ENCODE peak calls at places on chromosome 13, in ten cellular contexts. One of them, this sample, is unnamed.
A peak's percentile ranks its signal among the peaks of the same experiment; 100 is the strongest.

GRCh38 chr13:24617394-24618218 is 62.6 kb upstream of the ATP12A start:
- DNase-seq in spleen: no peak
- DNase-seq in transverse colon: no peak
- DNase-seq in fibroblast of lung: no peak
- DNase-seq in thoracic aorta: no peak
- DNase-seq in colonic mucosa: no peak
- DNase-seq in PC-3: no peak
- DNase-seq in lung: no peak
- DNase-seq in neural progenitor cell: no peak
- DNase-seq in testis: no peak
- DNase-seq in this sample: no peak

GRCh38 chr13:21673592-21674270 is 2.9 kb downstream of the FGF9 start:
- DNase-seq in spleen: peak; percentile 86
- DNase-seq in transverse colon: peak; percentile 60
- DNase-seq in fibroblast of lung: peak; percentile 41
- DNase-seq in thoracic aorta: no peak
- DNase-seq in colonic mucosa: peak; percentile 56
- DNase-seq in PC-3: peak; percentile 42
- DNase-seq in lung: no peak
- DNase-seq in neural progenitor cell: peak; percentile 87
- DNase-seq in testis: peak; percentile 62
- DNase-seq in this sample: peak; percentile 32

GRCh38 chr13:99782669-99783068 is 188.9 kb downstream of the ZIC5 start:
- DNase-seq in spleen: no peak
- DNase-seq in transverse colon: no peak
- DNase-seq in fibroblast of lung: no peak
- DNase-seq in thoracic aorta: no peak
- DNase-seq in colonic mucosa: no peak
- DNase-seq in PC-3: no peak
- DNase-seq in lung: no peak
- DNase-seq in neural progenitor cell: no peak
- DNase-seq in testis: no peak
- DNase-seq in this sample: no peak

GRCh38 chr13:26007774-26008173 is 44.0 kb downstream of the SHISA2 start:
- DNase-seq in spleen: no peak
- DNase-seq in transverse colon: no peak
- DNase-seq in fibroblast of lung: no peak
- DNase-seq in thoracic aorta: no peak
- DNase-seq in colonic mucosa: no peak
- DNase-seq in PC-3: peak; percentile 25
- DNase-seq in lung: no peak
- DNase-seq in neural progenitor cell: no peak
- DNase-seq in testis: no peak
- DNase-seq in this sample: no peak

GRCh38 chr13:34617684-34618083 is 324.4 kb upstream of the NBEA start:
- DNase-seq in spleen: no peak
- DNase-seq in transverse colon: no peak
- DNase-seq in fibroblast of lung: peak; percentile 32
- DNase-seq in thoracic aorta: no peak
- DNase-seq in colonic mucosa: no peak
- DNase-seq in PC-3: peak; percentile 8
- DNase-seq in lung: no peak
- DNase-seq in neural progenitor cell: no peak
- DNase-seq in testis: no peak
- DNase-seq in this sample: no peak

GRCh38 chr13:32315255-32316029 is at the start of the genes BRCA2 and ZAR1L:
- DNase-seq in spleen: peak; percentile 98
- DNase-seq in transverse colon: peak; percentile 91
- DNase-seq in fibroblast of lung: peak; percentile 91
- DNase-seq in thoracic aorta: peak; percentile 67
- DNase-seq in colonic mucosa: peak; percentile 87
- DNase-seq in PC-3: peak; percentile 81
- DNase-seq in lung: peak; percentile 86
- DNase-seq in neural progenitor cell: peak; percentile 89
- DNase-seq in testis: peak; percentile 95
- DNase-seq in this sample: peak; percentile 91

GRCh38 chr13:27728271-27728670 is 64.0 kb upstream of the GSX1 start:
- DNase-seq in spleen: no peak
- DNase-seq in transverse colon: no peak
- DNase-seq in fibroblast of lung: no peak
- DNase-seq in thoracic aorta: no peak
- DNase-seq in colonic mucosa: no peak
- DNase-seq in PC-3: peak; percentile 5
- DNase-seq in lung: no peak
- DNase-seq in neural progenitor cell: peak; percentile 55
- DNase-seq in testis: no peak
- DNase-seq in this sample: no peak

GRCh38 chr13:97139704-97140103 is 82.4 kb upstream of the MBNL2 start:
- DNase-seq in spleen: no peak
- DNase-seq in transverse colon: no peak
- DNase-seq in fibroblast of lung: no peak
- DNase-seq in thoracic aorta: no peak
- DNase-seq in colonic mucosa: no peak
- DNase-seq in PC-3: no peak
- DNase-seq in lung: no peak
- DNase-seq in neural progenitor cell: no peak
- DNase-seq in testis: no peak
- DNase-seq in this sample: no peak

GRCh38 chr13:113094410-113094800 is 11.2 kb upstream of the F7 start:
- DNase-seq in spleen: peak; percentile 44
- DNase-seq in transverse colon: no peak
- DNase-seq in fibroblast of lung: no peak
- DNase-seq in thoracic aorta: no peak
- DNase-seq in colonic mucosa: no peak
- DNase-seq in PC-3: no peak
- DNase-seq in lung: no peak
- DNase-seq in neural progenitor cell: no peak
- DNase-seq in testis: no peak
- DNase-seq in this sample: no peak

GRCh38 chr13:113096745-113097305 is 8.8 kb upstream of the F7 start:
- DNase-seq in spleen: no peak
- DNase-seq in transverse colon: no peak
- DNase-seq in fibroblast of lung: no peak
- DNase-seq in thoracic aorta: no peak
- DNase-seq in colonic mucosa: no peak
- DNase-seq in PC-3: no peak
- DNase-seq in lung: no peak
- DNase-seq in neural progenitor cell: no peak
- DNase-seq in testis: no peak
- DNase-seq in this sample: no peak

GRCh38 chr13:113097651-113098050 is 7.9 kb upstream of the F7 start:
- DNase-seq in spleen: no peak
- DNase-seq in transverse colon: no peak
- DNase-seq in fibroblast of lung: no peak
- DNase-seq in thoracic aorta: no peak
- DNase-seq in colonic mucosa: no peak
- DNase-seq in PC-3: no peak
- DNase-seq in lung: no peak
- DNase-seq in neural progenitor cell: no peak
- DNase-seq in testis: no peak
- DNase-seq in this sample: no peak

GRCh38 chr13:113095146-113096051 is 10.2 kb upstream of the F7 start:
- DNase-seq in spleen: peak; percentile 66
- DNase-seq in transverse colon: no peak
- DNase-seq in fibroblast of lung: no peak
- DNase-seq in thoracic aorta: no peak
- DNase-seq in colonic mucosa: no peak
- DNase-seq in PC-3: no peak
- DNase-seq in lung: no peak
- DNase-seq in neural progenitor cell: no peak
- DNase-seq in testis: no peak
- DNase-seq in this sample: no peak

GRCh38 chr13:113096052-113096744 is 9.4 kb upstream of the F7 start:
- DNase-seq in spleen: no peak
- DNase-seq in transverse colon: no peak
- DNase-seq in fibroblast of lung: no peak
- DNase-seq in thoracic aorta: no peak
- DNase-seq in colonic mucosa: no peak
- DNase-seq in PC-3: no peak
- DNase-seq in lung: no peak
- DNase-seq in neural progenitor cell: no peak
- DNase-seq in testis: no peak
- DNase-seq in this sample: no peak
- H3K4me3 ChIP-seq in spleen: no peak overlapping the region
- H3K4me3 ChIP-seq in transverse colon: no peak overlapping the region
- H3K4me3 ChIP-seq in fibroblast of lung: no peak overlapping the region
- H3K4me3 ChIP-seq in thoracic aorta: no peak overlapping the region
- H3K4me3 ChIP-seq in colonic mucosa: no peak overlapping the region
- H3K4me3 ChIP-seq in PC-3: no peak overlapping the region
- H3K4me3 ChIP-seq in lung: no peak overlapping the region
- H3K4me3 ChIP-seq in neural progenitor cell: no peak overlapping the region
- H3K4me3 ChIP-seq in testis: peak overlapping the region; percentile 44
- H3K4me3 ChIP-seq in this sample: no peak overlapping the region

GRCh38 chr13:109764045-109764444 is 22.3 kb downstream of the IRS2 start:
- DNase-seq in spleen: no peak
- DNase-seq in transverse colon: no peak
- DNase-seq in fibroblast of lung: no peak
- DNase-seq in thoracic aorta: no peak
- DNase-seq in colonic mucosa: no peak
- DNase-seq in PC-3: no peak
- DNase-seq in lung: no peak
- DNase-seq in neural progenitor cell: no peak
- DNase-seq in testis: no peak
- DNase-seq in this sample: no peak

GRCh38 chr13:109761695-109762094 is 24.7 kb downstream of the IRS2 start:
- DNase-seq in spleen: no peak
- DNase-seq in transverse colon: no peak
- DNase-seq in fibroblast of lung: no peak
- DNase-seq in thoracic aorta: no peak
- DNase-seq in colonic mucosa: no peak
- DNase-seq in PC-3: no peak
- DNase-seq in lung: no peak
- DNase-seq in neural progenitor cell: no peak
- DNase-seq in testis: no peak
- DNase-seq in this sample: no peak

GRCh38 chr13:109762791-109763190 is 23.6 kb downstream of the IRS2 start:
- DNase-seq in spleen: no peak
- DNase-seq in transverse colon: no peak
- DNase-seq in fibroblast of lung: no peak
- DNase-seq in thoracic aorta: no peak
- DNase-seq in colonic mucosa: no peak
- DNase-seq in PC-3: no peak
- DNase-seq in lung: no peak
- DNase-seq in neural progenitor cell: no peak
- DNase-seq in testis: no peak
- DNase-seq in this sample: no peak

GRCh38 chr13:109767023-109767422 is 19.4 kb downstream of the IRS2 start:
- DNase-seq in spleen: no peak
- DNase-seq in transverse colon: no peak
- DNase-seq in fibroblast of lung: no peak
- DNase-seq in thoracic aorta: no peak
- DNase-seq in colonic mucosa: no peak
- DNase-seq in PC-3: no peak
- DNase-seq in lung: no peak
- DNase-seq in neural progenitor cell: no peak
- DNase-seq in testis: no peak
- DNase-seq in this sample: no peak

DNA sequence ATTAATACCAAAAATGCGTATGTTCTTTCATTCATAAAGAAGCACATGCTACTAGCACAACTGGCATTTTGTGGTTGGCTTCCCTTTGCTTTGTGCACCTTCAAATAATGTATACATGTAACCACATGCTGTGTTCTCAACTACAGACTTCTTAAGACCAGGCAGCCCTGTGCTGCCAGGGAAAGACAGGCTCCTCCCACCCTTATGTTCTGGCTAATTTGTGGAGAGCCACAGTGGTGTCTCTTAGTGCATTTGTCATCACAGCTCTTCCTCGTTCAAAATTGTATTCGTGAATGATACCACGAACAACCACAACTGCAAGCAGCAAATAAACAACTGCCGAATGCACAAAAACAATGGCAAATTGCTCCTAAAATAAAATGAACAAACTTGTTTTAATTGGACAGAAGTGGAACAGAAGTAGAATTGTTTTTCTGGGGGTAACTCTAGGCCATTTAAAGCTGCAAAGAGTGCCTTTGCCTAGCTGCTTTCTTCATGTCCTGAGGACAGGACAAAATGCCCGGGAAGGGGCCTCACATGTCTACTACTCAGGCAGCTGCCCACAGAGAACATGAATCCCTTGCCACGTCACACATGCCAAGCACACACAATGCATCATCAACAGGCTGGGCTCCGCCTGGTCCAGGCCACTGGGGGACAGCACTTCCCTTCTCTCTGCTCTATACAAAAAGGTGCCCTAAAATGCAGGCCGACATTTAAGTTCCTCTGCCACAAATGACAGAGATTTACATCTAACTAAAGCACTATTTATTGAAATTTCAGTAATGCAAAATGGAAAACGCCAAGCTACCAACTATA is 21.7 kb downstream of the IRS2 start:
- DNase-seq in spleen: no peak
- DNase-seq in transverse colon: no peak
- DNase-seq in fibroblast of lung: peak; percentile 47
- DNase-seq in thoracic aorta: no peak
- DNase-seq in colonic mucosa: no peak
- DNase-seq in PC-3: no peak
- DNase-seq in lung: no peak
- DNase-seq in neural progenitor cell: peak; percentile 24
- DNase-seq in testis: no peak
- DNase-seq in this sample: no peak
- TF ChIP-seq CTCF in spleen: no peak
- TF ChIP-seq CTCF in transverse colon: no peak
- TF ChIP-seq CTCF in fibroblast of lung: peak; percentile 23
- TF ChIP-seq CTCF in thoracic aorta: no peak
- TF ChIP-seq CTCF in colonic mucosa: no peak
- TF ChIP-seq CTCF in PC-3: peak; percentile 15
- TF ChIP-seq CTCF in lung: no peak
- TF ChIP-seq CTCF in neural progenitor cell: peak; percentile 26
- TF ChIP-seq CTCF in testis: no peak
- TF ChIP-seq CTCF in this sample: peak; percentile 31

DNA sequence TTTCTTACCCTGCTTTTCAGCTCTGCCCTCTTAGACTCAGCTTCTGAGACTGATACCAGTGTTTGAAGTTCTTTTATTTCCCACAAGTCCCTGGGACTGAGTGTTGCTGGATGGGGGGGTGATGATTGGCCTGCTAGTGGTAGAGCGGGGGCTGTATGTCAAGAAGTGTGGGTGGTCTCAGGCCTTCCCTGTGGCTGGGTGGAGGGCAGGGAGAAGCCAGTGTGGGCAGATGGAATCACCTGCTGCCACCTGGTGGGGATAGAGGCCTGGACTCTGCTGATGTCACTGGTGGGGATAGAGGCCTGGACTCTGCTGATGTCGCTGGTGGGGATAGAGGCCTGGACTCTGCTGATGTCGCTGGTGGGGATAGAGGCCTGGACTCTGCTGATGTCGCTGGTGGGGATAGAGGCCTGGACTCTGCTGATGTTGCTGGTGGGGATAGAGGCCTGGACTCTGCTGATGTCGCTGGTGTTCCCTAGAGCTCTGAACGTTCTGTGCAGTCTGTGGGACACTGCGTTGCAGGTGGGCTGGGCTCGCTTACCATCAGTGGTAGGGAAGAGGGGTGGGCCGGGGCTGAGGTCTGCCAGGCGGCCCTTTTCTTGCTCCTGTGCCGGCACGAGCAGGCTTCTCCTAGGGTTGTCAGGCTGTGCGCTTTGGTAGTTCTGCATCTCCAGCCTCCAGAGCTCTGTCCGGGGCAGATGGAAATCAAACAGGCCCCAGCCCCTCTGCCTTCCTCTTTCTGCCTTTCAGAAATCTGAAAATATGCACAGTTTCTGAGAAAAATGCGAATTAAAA is 101.3 kb downstream of the ARHGEF7 start:
- DNase-seq in spleen: no peak
- DNase-seq in transverse colon: peak; percentile 38
- DNase-seq in fibroblast of lung: peak; percentile 46
- DNase-seq in thoracic aorta: no peak
- DNase-seq in colonic mucosa: peak; percentile 33
- DNase-seq in PC-3: peak; percentile 18
- DNase-seq in lung: no peak
- DNase-seq in neural progenitor cell: peak; percentile 76
- DNase-seq in testis: peak; percentile 70
- DNase-seq in this sample: peak; percentile 60
- H3K4me1 ChIP-seq in spleen: peaks cover 88% of the 10 kb centered on the region
- H3K4me1 ChIP-seq in transverse colon: peaks cover 29% of the 10 kb centered on the region
- H3K4me1 ChIP-seq in fibroblast of lung: peaks cover 10% of the 10 kb centered on the region
- H3K4me1 ChIP-seq in thoracic aorta: peaks cover 89% of the 10 kb centered on the region
- H3K4me1 ChIP-seq in colonic mucosa: no peaks in the 10 kb centered on the region
- H3K4me1 ChIP-seq in PC-3: no peaks in the 10 kb centered on the region
- H3K4me1 ChIP-seq in lung: peaks cover 17% of the 10 kb centered on the region
- H3K4me1 ChIP-seq in neural progenitor cell: peaks cover 36% of the 10 kb centered on the region
- H3K4me1 ChIP-seq in testis: peaks cover 38% of the 10 kb centered on the region
- H3K4me1 ChIP-seq in this sample: no peaks in the 10 kb centered on the region

DNA sequence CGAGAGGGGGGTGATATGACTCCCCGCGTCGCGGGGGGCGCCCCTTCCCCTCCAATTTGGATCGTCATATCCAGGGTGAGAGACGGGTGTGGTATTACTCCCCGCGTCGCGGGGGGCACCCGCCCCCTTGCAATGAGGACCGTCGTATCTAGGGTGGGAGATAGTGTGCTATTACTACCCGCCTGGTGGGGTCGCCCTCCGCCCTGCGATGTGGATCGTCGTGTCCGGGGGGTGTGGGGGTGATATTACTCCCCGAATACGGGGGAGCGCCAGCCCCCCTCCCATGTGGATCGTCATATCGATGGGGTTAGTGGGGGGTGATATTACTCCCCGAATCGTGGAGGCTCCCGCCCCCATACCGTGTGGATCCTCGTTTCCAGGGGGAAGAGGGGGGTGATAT is 29.2 kb upstream of the RGCC start:
- DNase-seq in spleen: peak; percentile 69
- DNase-seq in transverse colon: no peak
- DNase-seq in fibroblast of lung: no peak
- DNase-seq in thoracic aorta: no peak
- DNase-seq in colonic mucosa: peak; percentile 20
- DNase-seq in PC-3: no peak
- DNase-seq in lung: no peak
- DNase-seq in neural progenitor cell: peak; percentile 53
- DNase-seq in testis: no peak
- DNase-seq in this sample: no peak
- H3K4me3 ChIP-seq in spleen: no peak overlapping the region
- H3K4me3 ChIP-seq in transverse colon: no peak overlapping the region
- H3K4me3 ChIP-seq in fibroblast of lung: peak overlapping the region; percentile 50
- H3K4me3 ChIP-seq in thoracic aorta: peak overlapping the region; percentile 9
- H3K4me3 ChIP-seq in colonic mucosa: no peak overlapping the region
- H3K4me3 ChIP-seq in PC-3: no peak overlapping the region
- H3K4me3 ChIP-seq in lung: no peak overlapping the region
- H3K4me3 ChIP-seq in neural progenitor cell: peak overlapping the region; percentile 48
- H3K4me3 ChIP-seq in testis: peak overlapping the region; percentile 8
- H3K4me3 ChIP-seq in this sample: no peak overlapping the region

This sample was measured in BE2C.